ENCODE peak calls at places on chromosomes 6 and 20, in nine cellular contexts. One of them, this sample, is unnamed.
A peak's percentile ranks its signal among the peaks of the same experiment; 100 is the strongest.

GRCh38 chr6:66605971-66606370 is 898.9 kb upstream of the EYS start:
- DNase-seq in sigmoid colon: no peak
- DNase-seq in prostate gland: no peak
- DNase-seq in H1: no peak
- DNase-seq in Panc1: no peak
- DNase-seq in spleen: no peak
- DNase-seq in upper lobe of left lung: no peak
- DNase-seq in GM12891: no peak
- DNase-seq in HCT116: no peak
- DNase-seq in this sample: no peak

GRCh38 chr6:98845201-98846020 is 11.0 kb downstream of the POU3F2 start:
- DNase-seq in prostate gland: peak; percentile 58
- DNase-seq in GM12891: no peak
- DNase-seq in Panc1: peak; percentile 46
- DNase-seq in HCT116: peak; percentile 34
- DNase-seq in H1: no peak
- DNase-seq in upper lobe of left lung: peak; percentile 63
- DNase-seq in sigmoid colon: peak; percentile 82
- DNase-seq in spleen: peak; percentile 87
- DNase-seq in this sample: peak; percentile 93

GRCh38 chr6:33958863-33959651 is 155.3 kb upstream of the MLN start:
- DNase-seq in Panc1: no peak
- DNase-seq in HCT116: no peak
- DNase-seq in prostate gland: no peak
- DNase-seq in upper lobe of left lung: no peak
- DNase-seq in H1: no peak
- DNase-seq in GM12891: no peak
- DNase-seq in spleen: peak; percentile 40
- DNase-seq in sigmoid colon: no peak
- DNase-seq in this sample: no peak

GRCh38 chr20:47785321-47785899 is at the start of gene SULF2:
- DNase-seq in HCT116: no peak
- DNase-seq in H1: no peak
- DNase-seq in Panc1: no peak
- DNase-seq in spleen: no peak
- DNase-seq in upper lobe of left lung: no peak
- DNase-seq in sigmoid colon: no peak
- DNase-seq in GM12891: no peak
- DNase-seq in prostate gland: no peak
- DNase-seq in this sample: no peak

GRCh38 chr6:170176621-170177382 is 114.1 kb downstream of the DLL1 start:
- DNase-seq in upper lobe of left lung: no peak
- DNase-seq in spleen: peak; percentile 64
- DNase-seq in Panc1: no peak
- DNase-seq in GM12891: no peak
- DNase-seq in prostate gland: peak; percentile 24
- DNase-seq in sigmoid colon: no peak
- DNase-seq in HCT116: no peak
- DNase-seq in H1: no peak
- DNase-seq in this sample: no peak

GRCh38 chr6:148192310-148192709 is 150.3 kb upstream of the SASH1 start:
- DNase-seq in prostate gland: no peak
- DNase-seq in Panc1: no peak
- DNase-seq in GM12891: no peak
- DNase-seq in upper lobe of left lung: peak; percentile 29
- DNase-seq in spleen: no peak
- DNase-seq in sigmoid colon: no peak
- DNase-seq in HCT116: no peak
- DNase-seq in H1: no peak
- DNase-seq in this sample: no peak

GRCh38 chr6:79466222-79466834 is 70.9 kb downstream of the LCA5 start:
- DNase-seq in GM12891: no peak
- DNase-seq in upper lobe of left lung: no peak
- DNase-seq in sigmoid colon: no peak
- DNase-seq in Panc1: no peak
- DNase-seq in H1: no peak
- DNase-seq in spleen: no peak
- DNase-seq in prostate gland: no peak
- DNase-seq in HCT116: peak; percentile 10
- DNase-seq in this sample: no peak

GRCh38 chr6:167505782-167506181 is 180.9 kb downstream of the TTLL2 start:
- DNase-seq in upper lobe of left lung: no peak
- DNase-seq in prostate gland: no peak
- DNase-seq in sigmoid colon: no peak
- DNase-seq in HCT116: no peak
- DNase-seq in H1: no peak
- DNase-seq in spleen: no peak
- DNase-seq in GM12891: no peak
- DNase-seq in Panc1: no peak
- DNase-seq in this sample: no peak

GRCh38 chr6:36622901-36623546 is 28.9 kb downstream of the SRSF3 start:
- DNase-seq in prostate gland: no peak
- DNase-seq in H1: no peak
- DNase-seq in spleen: peak; percentile 39
- DNase-seq in GM12891: no peak
- DNase-seq in HCT116: no peak
- DNase-seq in upper lobe of left lung: no peak
- DNase-seq in sigmoid colon: peak; percentile 51
- DNase-seq in Panc1: no peak
- DNase-seq in this sample: no peak

GRCh38 chr6:166112580-166112979 is 55.1 kb downstream of the TBXT start:
- DNase-seq in H1: no peak
- DNase-seq in spleen: no peak
- DNase-seq in GM12891: no peak
- DNase-seq in prostate gland: no peak
- DNase-seq in sigmoid colon: no peak
- DNase-seq in Panc1: no peak
- DNase-seq in upper lobe of left lung: no peak
- DNase-seq in HCT116: no peak
- DNase-seq in this sample: no peak

GRCh38 chr6:111631018-111631417 is 25.3 kb upstream of the TRAF3IP2 start:
- DNase-seq in sigmoid colon: no peak
- DNase-seq in H1: no peak
- DNase-seq in spleen: no peak
- DNase-seq in prostate gland: no peak
- DNase-seq in Panc1: no peak
- DNase-seq in GM12891: no peak
- DNase-seq in HCT116: no peak
- DNase-seq in upper lobe of left lung: no peak
- DNase-seq in this sample: no peak

DNA sequence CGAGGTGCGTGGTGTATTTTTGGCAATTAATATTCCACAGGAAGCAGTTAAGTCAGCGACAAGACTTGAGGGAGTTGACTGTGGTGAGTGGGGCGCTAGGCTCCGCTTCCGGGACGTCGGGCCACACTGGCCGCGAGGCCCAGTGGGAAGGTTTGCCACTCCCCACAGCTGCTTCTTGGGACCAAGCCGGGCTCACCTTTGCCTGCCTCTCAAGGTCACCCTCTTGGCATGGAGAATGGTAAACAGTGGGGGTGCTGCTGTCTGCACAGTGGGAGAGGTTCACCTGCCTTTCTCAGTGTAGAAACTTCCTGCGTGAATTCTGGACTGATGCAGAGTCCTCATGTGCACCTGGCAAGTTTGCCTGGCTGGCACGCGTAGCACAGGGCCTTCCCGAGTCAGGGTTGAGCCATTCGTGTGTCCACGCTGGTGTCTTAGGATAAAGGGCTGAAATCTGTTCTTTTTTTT is 6.4 kb downstream of the OSBPL2 start:
- DNase-seq in HCT116: no peak
- DNase-seq in spleen: no peak
- DNase-seq in upper lobe of left lung: no peak
- DNase-seq in sigmoid colon: no peak
- DNase-seq in prostate gland: no peak
- DNase-seq in GM12891: no peak
- DNase-seq in H1: no peak
- DNase-seq in Panc1: no peak
- DNase-seq in this sample: no peak
- TF ChIP-seq POLR2AphosphoS5 in HCT116: no peak
- TF ChIP-seq POLR2AphosphoS5 in spleen: no peak
- TF ChIP-seq POLR2AphosphoS5 in upper lobe of left lung: no peak
- TF ChIP-seq POLR2AphosphoS5 in sigmoid colon: no peak
- TF ChIP-seq POLR2AphosphoS5 in prostate gland: no peak
- TF ChIP-seq POLR2AphosphoS5 in GM12891: no peak
- TF ChIP-seq POLR2AphosphoS5 in H1: no peak
- TF ChIP-seq POLR2AphosphoS5 in Panc1: no peak
- TF ChIP-seq POLR2AphosphoS5 in this sample: no peak

GRCh38 chr6:31752739-31753319 is 9.6 kb upstream of the SAPCD1 start:
- DNase-seq in prostate gland: no peak
- DNase-seq in Panc1: no peak
- DNase-seq in sigmoid colon: no peak
- DNase-seq in H1: no peak
- DNase-seq in GM12891: no peak
- DNase-seq in upper lobe of left lung: no peak
- DNase-seq in HCT116: no peak
- DNase-seq in spleen: no peak
- DNase-seq in this sample: no peak

GRCh38 chr6:31750411-31751022 is 10.7 kb downstream of the MSH5 start:
- DNase-seq in sigmoid colon: no peak
- DNase-seq in prostate gland: no peak
- DNase-seq in upper lobe of left lung: no peak
- DNase-seq in H1: no peak
- DNase-seq in HCT116: no peak
- DNase-seq in spleen: no peak
- DNase-seq in GM12891: no peak
- DNase-seq in Panc1: no peak
- DNase-seq in this sample: no peak

GRCh38 chr6:31744422-31744821 is 4.6 kb downstream of the MSH5 start:
- DNase-seq in Panc1: no peak
- DNase-seq in HCT116: no peak
- DNase-seq in spleen: no peak
- DNase-seq in upper lobe of left lung: no peak
- DNase-seq in H1: no peak
- DNase-seq in sigmoid colon: no peak
- DNase-seq in prostate gland: no peak
- DNase-seq in GM12891: no peak
- DNase-seq in this sample: no peak

GRCh38 chr6:31749301-31750036 is 9.7 kb downstream of the MSH5 start:
- DNase-seq in spleen: peak; percentile 18
- DNase-seq in prostate gland: no peak
- DNase-seq in H1: no peak
- DNase-seq in Panc1: no peak
- DNase-seq in HCT116: no peak
- DNase-seq in upper lobe of left lung: no peak
- DNase-seq in GM12891: no peak
- DNase-seq in sigmoid colon: no peak
- DNase-seq in this sample: no peak
- TF ChIP-seq POLR2AphosphoS5 in spleen: no peak
- TF ChIP-seq POLR2AphosphoS5 in prostate gland: no peak
- TF ChIP-seq POLR2AphosphoS5 in H1: no peak
- TF ChIP-seq POLR2AphosphoS5 in Panc1: no peak
- TF ChIP-seq POLR2AphosphoS5 in HCT116: no peak
- TF ChIP-seq POLR2AphosphoS5 in upper lobe of left lung: no peak
- TF ChIP-seq POLR2AphosphoS5 in GM12891: no peak
- TF ChIP-seq POLR2AphosphoS5 in sigmoid colon: no peak
- TF ChIP-seq POLR2AphosphoS5 in this sample: no peak

GRCh38 chr20:50579511-50579910 is 69.3 kb downstream of the PTPN1 start:
- DNase-seq in Panc1: no peak
- DNase-seq in prostate gland: no peak
- DNase-seq in sigmoid colon: peak; percentile 51
- DNase-seq in GM12891: no peak
- DNase-seq in spleen: peak; percentile 31
- DNase-seq in upper lobe of left lung: no peak
- DNase-seq in HCT116: no peak
- DNase-seq in H1: no peak
- DNase-seq in this sample: no peak

GRCh38 chr20:50575869-50576720 is 65.9 kb downstream of the PTPN1 start:
- DNase-seq in sigmoid colon: peak; percentile 88
- DNase-seq in H1: no peak
- DNase-seq in upper lobe of left lung: peak; percentile 84
- DNase-seq in GM12891: no peak
- DNase-seq in prostate gland: peak; percentile 71
- DNase-seq in spleen: peak; percentile 88
- DNase-seq in HCT116: peak; percentile 22
- DNase-seq in Panc1: no peak
- DNase-seq in this sample: no peak

GRCh38 chr20:50578778-50579165 is 68.6 kb downstream of the PTPN1 start:
- DNase-seq in H1: no peak
- DNase-seq in prostate gland: no peak
- DNase-seq in sigmoid colon: peak; percentile 58
- DNase-seq in GM12891: no peak
- DNase-seq in spleen: peak; percentile 13
- DNase-seq in Panc1: no peak
- DNase-seq in HCT116: no peak
- DNase-seq in upper lobe of left lung: no peak
- DNase-seq in this sample: no peak

GRCh38 chr20:50578061-50578777 is 68.0 kb downstream of the PTPN1 start:
- DNase-seq in prostate gland: no peak
- DNase-seq in Panc1: no peak
- DNase-seq in HCT116: no peak
- DNase-seq in sigmoid colon: no peak
- DNase-seq in spleen: peak; percentile 54
- DNase-seq in upper lobe of left lung: no peak
- DNase-seq in GM12891: no peak
- DNase-seq in H1: no peak
- DNase-seq in this sample: no peak

DNA sequence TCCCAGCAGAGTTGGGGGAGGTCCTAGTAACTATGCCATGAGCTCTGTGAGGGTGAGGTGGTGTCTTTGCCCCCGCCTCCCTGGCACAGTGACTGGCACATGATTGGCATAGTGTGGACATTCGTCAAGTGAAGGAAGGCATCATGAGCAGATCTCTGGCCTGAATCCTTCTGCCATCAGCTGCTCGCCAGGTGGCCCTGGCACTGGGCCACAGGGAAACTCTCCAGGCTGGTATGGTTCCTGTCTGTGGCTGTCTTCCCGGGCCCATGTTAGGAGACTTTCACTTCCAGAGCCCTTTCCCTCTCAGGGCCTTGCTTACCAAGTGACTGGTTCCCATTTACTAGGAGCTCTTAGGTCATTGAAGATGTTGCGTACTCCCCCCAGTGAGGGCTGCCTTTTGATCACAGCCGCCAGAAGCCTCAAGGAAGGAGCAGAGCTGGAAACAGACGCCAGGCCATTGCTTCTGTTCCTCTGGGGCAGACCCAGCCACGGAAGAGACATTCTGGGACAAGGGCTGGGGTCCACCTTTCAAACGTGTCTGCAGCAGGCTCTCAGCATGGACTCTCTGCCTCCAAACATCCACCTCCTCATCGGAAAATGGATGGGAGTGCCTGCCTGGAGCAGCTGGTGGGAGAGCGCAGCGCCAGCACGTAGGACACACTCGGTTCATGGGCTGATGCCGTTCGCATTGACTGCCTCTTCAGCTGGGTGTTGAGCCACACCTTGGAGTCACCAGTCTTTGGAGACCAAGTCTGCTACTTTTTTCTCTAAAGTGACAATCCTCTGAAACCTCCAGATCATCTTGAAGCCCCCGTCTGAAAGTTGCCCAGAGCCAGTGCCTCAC is 67.2 kb downstream of the PTPN1 start:
- DNase-seq in sigmoid colon: peak; percentile 87
- DNase-seq in spleen: peak; percentile 73
- DNase-seq in GM12891: no peak
- DNase-seq in upper lobe of left lung: peak; percentile 75
- DNase-seq in HCT116: no peak
- DNase-seq in Panc1: no peak
- DNase-seq in prostate gland: peak; percentile 88
- DNase-seq in H1: no peak
- DNase-seq in this sample: no peak
- TF ChIP-seq POLR2AphosphoS5 in sigmoid colon: peak; percentile 65
- TF ChIP-seq POLR2AphosphoS5 in spleen: no peak
- TF ChIP-seq POLR2AphosphoS5 in GM12891: no peak
- TF ChIP-seq POLR2AphosphoS5 in upper lobe of left lung: no peak
- TF ChIP-seq POLR2AphosphoS5 in HCT116: no peak
- TF ChIP-seq POLR2AphosphoS5 in Panc1: no peak
- TF ChIP-seq POLR2AphosphoS5 in prostate gland: peak; percentile 82
- TF ChIP-seq POLR2AphosphoS5 in H1: no peak
- TF ChIP-seq POLR2AphosphoS5 in this sample: no peak

GRCh38 chr20:33719277-33719988 is 677 bp downstream of the PXMP4 start:
- DNase-seq in prostate gland: no peak
- DNase-seq in GM12891: no peak
- DNase-seq in HCT116: no peak
- DNase-seq in Panc1: no peak
- DNase-seq in H1: no peak
- DNase-seq in spleen: no peak
- DNase-seq in upper lobe of left lung: no peak
- DNase-seq in sigmoid colon: no peak
- DNase-seq in this sample: no peak
- TF ChIP-seq POLR2AphosphoS5 in prostate gland: no peak
- TF ChIP-seq POLR2AphosphoS5 in GM12891: no peak
- TF ChIP-seq POLR2AphosphoS5 in HCT116: no peak
- TF ChIP-seq POLR2AphosphoS5 in Panc1: no peak
- TF ChIP-seq POLR2AphosphoS5 in H1: no peak
- TF ChIP-seq POLR2AphosphoS5 in spleen: no peak
- TF ChIP-seq POLR2AphosphoS5 in upper lobe of left lung: no peak
- TF ChIP-seq POLR2AphosphoS5 in sigmoid colon: no peak
- TF ChIP-seq POLR2AphosphoS5 in this sample: no peak